ENCODE peak calls at places on chromosomes 5 and 9, in eight cellular contexts. D is foreskin fibroblast, F is NB4, S is suprapubic skin, T is fibroblast of pulmonary artery, Y is Caco-2, C is IMR-90, U is psoas muscle. A is an unnamed sample.
A peak's percentile ranks its signal among the peaks of the same experiment; 100 is the strongest.

GRCh38 chr5:33852837-33853236 is 39.0 kb downstream of the ADAMTS12 start:
- DNase-seq in D (no peak), F (no peak), S (no peak), T (no peak), Y (no peak), C (no peak), U (no peak), A (no peak)

GRCh38 chr5:10671041-10672008 is 89.7 kb downstream of the DAP start:
- DNase-seq in D (no peak), F (peak; percentile 72), S (no peak), T (peak; percentile 32), Y (no peak), C (no peak), U (no peak), A (no peak)

GRCh38 chr5:81696418-81697397 is 54.2 kb downstream of the SSBP2 start:
- DNase-seq in D (no peak), F (no peak), S (no peak), T (no peak), Y (no peak), C (no peak), U (no peak), A (no peak)

GRCh38 chr5:131228646-131229045 is 35.2 kb upstream of the CDC42SE2 start:
- DNase-seq in D (no peak), F (peak; percentile 64), S (no peak), T (no peak), Y (no peak), C (no peak), U (no peak), A (no peak)

GRCh38 chr9:90860826-90861225 is 59.2 kb downstream of the SYK start:
- DNase-seq in D (no peak), F (peak; percentile 94), S (no peak), T (no peak), Y (no peak), C (no peak), U (no peak), A (no peak)

GRCh38 chr9:37037744-37038640 is 3.9 kb upstream of the PAX5 start:
- DNase-seq in D (no peak), F (no peak), S (no peak), T (no peak), Y (no peak), C (no peak), U (peak; percentile 54), A (no peak)

GRCh38 chr5:52863715-52864114 is 76.0 kb downstream of the ITGA1 start:
- DNase-seq in D (no peak), F (no peak), S (no peak), T (peak; percentile 23), Y (no peak), C (peak; percentile 42), U (no peak), A (no peak)

GRCh38 chr9:118522093-118523028 is 818.2 kb downstream of the TLR4 start:
- DNase-seq in D (peak; percentile 4), F (peak; percentile 68), S (no peak), T (peak; percentile 53), Y (peak; percentile 56), C (no peak), U (no peak), A (peak; percentile 58)

GRCh38 chr9:93098236-93098946 is 2.4 kb downstream of the CARD19 start:
- DNase-seq in D (peak; percentile 99), F (peak; percentile 98), S (peak; percentile 95), T (peak; percentile 98), Y (no peak), C (peak; percentile 98), U (peak; percentile 96), A (peak; percentile 95)

GRCh38 chr9:88747768-88748167 is 212.8 kb downstream of the NXNL2 start:
- DNase-seq in D (peak; percentile 96), F (peak; percentile 86), S (no peak), T (peak; percentile 91), Y (no peak), C (peak; percentile 96), U (peak; percentile 58), A (peak; percentile 98)

GRCh38 chr9:128218518-128219389 is 15.6 kb downstream of the DNM1 start:
- DNase-seq in D (no peak), F (peak; percentile 83), S (peak; percentile 97), T (peak; percentile 64), Y (peak; percentile 98), C (peak; percentile 55), U (peak; percentile 97), A (peak; percentile 94)

GRCh38 chr5:32760091-32760509 is 49.0 kb downstream of the NPR3 start:
- DNase-seq in D (peak; percentile 79), F (peak; percentile 31), S (no peak), T (peak; percentile 84), Y (no peak), C (peak; percentile 98), U (no peak), A (peak; percentile 86)

GRCh38 chr5:138305797-138306196 is 25.8 kb downstream of the CDC25C start:
- DNase-seq in D (no peak), F (no peak), S (no peak), T (no peak), Y (no peak), C (no peak), U (peak; percentile 91), A (no peak)

GRCh38 chr9:14692918-14693861 is at the start of gene ZDHHC21:
- DNase-seq in D (peak; percentile 52), F (peak; percentile 82), S (peak; percentile 79), T (peak; percentile 55), Y (peak; percentile 60), C (peak; percentile 37), U (peak; percentile 88), A (peak; percentile 53)

GRCh38 chr5:176559683-176560082 is 10.5 kb downstream of the CDHR2 start:
- DNase-seq in D (no peak), F (no peak), S (no peak), T (no peak), Y (no peak), C (no peak), U (no peak), A (peak; percentile 16)

GRCh38 chr5:156677963-156678362 is 172.1 kb upstream of the PPP1R2B start:
- DNase-seq in D (no peak), F (no peak), S (no peak), T (no peak), Y (no peak), C (no peak), U (no peak), A (no peak)

GRCh38 chr5:35857004-35857345 is 284 bp downstream of the IL7R start:
- DNase-seq in D (no peak), F (no peak), S (no peak), T (no peak), Y (no peak), C (no peak), U (no peak), A (no peak)

GRCh38 chr9:136342191-136343120 is 15.1 kb downstream of the GPSM1 start:
- DNase-seq in D (peak; percentile 62), F (peak; percentile 88), S (no peak), T (peak; percentile 71), Y (no peak), C (peak; percentile 83), U (peak; percentile 77), A (peak; percentile 66)

GRCh38 chr9:136343121-136343883 is 16.0 kb downstream of the GPSM1 start:
- DNase-seq in D (no peak), F (no peak), S (no peak), T (no peak), Y (no peak), C (no peak), U (no peak), A (no peak)

GRCh38 chr9:136340356-136341041 is 13.2 kb downstream of the GPSM1 start:
- DNase-seq in D (no peak), F (no peak), S (no peak), T (no peak), Y (no peak), C (no peak), U (no peak), A (no peak)

GRCh38 chr9:136341042-136341655 is 13.8 kb downstream of the GPSM1 start:
- DNase-seq in D (no peak), F (no peak), S (no peak), T (no peak), Y (no peak), C (no peak), U (no peak), A (no peak)

DNA sequence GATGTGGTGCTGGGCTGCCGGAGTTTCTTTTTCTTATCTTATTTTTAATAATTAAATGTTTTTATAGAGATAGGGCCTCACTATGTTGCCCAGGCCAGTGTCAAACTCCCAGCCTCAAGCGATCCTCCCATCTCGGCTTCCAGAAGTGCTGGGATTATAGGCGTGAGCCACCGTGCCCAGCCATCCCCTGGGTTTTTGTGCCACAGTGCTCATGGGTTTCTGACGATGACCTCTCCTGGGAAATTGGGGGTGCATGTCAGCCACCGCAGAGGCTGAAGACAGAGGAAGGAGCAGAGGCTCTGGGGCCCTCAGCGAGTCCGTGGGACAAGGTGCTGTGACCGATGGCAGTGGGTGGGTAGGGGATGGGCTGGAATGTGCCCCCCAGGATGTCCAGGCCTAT is 14.4 kb downstream of the GPSM1 start:
- DNase-seq in D (no peak), F (no peak), S (no peak), T (no peak), Y (no peak), C (no peak), U (no peak), A (no peak)
- H3K4me3 ChIP-seq in D (no peak overlapping the region), F (no peak overlapping the region), S (peak overlapping the region; percentile 52), T (no peak overlapping the region), Y (no peak overlapping the region), C (no peak overlapping the region), U (no peak overlapping the region), A (no peak overlapping the region)

GRCh38 chr5:151319334-151319733 is 15.8 kb upstream of the SLC36A3 start:
- DNase-seq in D (no peak), F (peak; percentile 40), S (no peak), T (peak; percentile 27), Y (peak; percentile 23), C (peak; percentile 2), U (peak; percentile 60), A (peak; percentile 14)
- TF ChIP-seq CTCF in D (no peak), F (no peak), S (no peak), T (peak; percentile 35), Y (peak; percentile 14), C (no peak), U (no peak), A (peak; percentile 38)

GRCh38 chr9:97503862-97504210 is 2.4 kb downstream of the TMOD1 start:
- DNase-seq in D (no peak), F (no peak), S (no peak), T (no peak), Y (no peak), C (no peak), U (no peak), A (no peak)
- H3K4me3 ChIP-seq in D (no peak overlapping the region), F (no peak overlapping the region), S (no peak overlapping the region), T (no peak overlapping the region), Y (no peak overlapping the region), C (no peak overlapping the region), U (peak overlapping the region; percentile 83), A (no peak overlapping the region)

DNA sequence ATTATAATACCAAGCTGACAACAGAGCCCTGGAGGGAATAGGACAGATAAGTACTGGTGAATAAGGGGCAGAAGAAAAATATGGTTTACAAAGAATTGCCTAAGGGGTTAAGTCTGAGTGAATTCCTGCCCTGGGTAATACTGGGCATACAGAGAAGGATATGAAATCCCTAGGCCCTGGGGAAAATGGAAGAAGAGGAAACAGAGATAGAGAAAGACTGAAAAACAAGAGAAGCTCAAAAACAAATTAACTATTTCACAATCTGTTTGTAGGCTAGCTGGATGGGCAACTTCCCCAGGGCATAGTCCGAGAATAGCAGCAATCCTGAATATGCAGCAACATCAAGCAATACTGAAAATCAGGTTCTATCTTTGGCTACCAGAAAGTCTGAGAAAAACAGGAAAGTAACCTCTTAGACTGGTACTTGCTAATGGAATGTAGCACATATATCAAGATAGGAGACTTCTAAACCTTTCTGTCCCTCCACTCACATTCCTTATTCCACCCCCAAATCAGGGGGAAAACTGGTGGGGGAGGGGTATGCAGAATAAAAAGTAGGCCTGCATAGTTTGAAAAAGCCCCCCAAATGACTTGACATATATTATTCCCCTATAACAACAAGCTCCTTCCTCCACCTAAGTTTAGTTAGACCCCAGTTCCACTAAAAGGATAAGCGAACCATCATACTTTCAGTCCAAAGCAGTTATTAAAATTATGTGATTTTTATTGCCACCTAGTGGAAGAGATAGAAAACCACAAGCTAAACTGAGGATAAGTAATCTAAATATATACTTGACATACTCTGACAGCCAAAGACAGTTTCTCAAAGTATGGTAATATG is 20.6 kb downstream of the SLC38A9 start:
- DNase-seq in D (peak; percentile 30), F (peak; percentile 53), S (no peak), T (peak; percentile 79), Y (peak; percentile 55), C (peak; percentile 59), U (no peak), A (peak; percentile 73)
- TF ChIP-seq CTCF in D (peak; percentile 32), F (peak; percentile 17), S (peak; percentile 69), T (peak; percentile 55), Y (peak; percentile 68), C (peak; percentile 69), U (peak; percentile 77), A (peak; percentile 51)